ENCODE peak calls at places on chromosomes 4 and X, in eight cellular contexts. One of them, this sample, is unnamed.

GRCh38 chrX:152850465-152850864 is 19.6 kb downstream of the NSDHL start:
- DNase-seq in epithelial cell of proximal tubule: no peak
- DNase-seq in bronchial epithelial cell: no peak
- DNase-seq in astrocyte: no peak
- DNase-seq in GM23338: no peak
- DNase-seq in kidney: no peak
- DNase-seq in dorsolateral prefrontal cortex: no peak
- DNase-seq in tibial artery: no peak
- DNase-seq in this sample: no peak

GRCh38 chr4:107034091-107034698 is 1.9 kb downstream of the DKK2 start:
- DNase-seq in GM23338: peak
- DNase-seq in dorsolateral prefrontal cortex: peak
- DNase-seq in astrocyte: peak
- DNase-seq in kidney: peak
- DNase-seq in epithelial cell of proximal tubule: no peak
- DNase-seq in bronchial epithelial cell: no peak
- DNase-seq in tibial artery: no peak
- DNase-seq in this sample: no peak

GRCh38 chrX:69066966-69067525 is 98.2 kb downstream of the PJA1 start:
- DNase-seq in astrocyte: peak
- DNase-seq in dorsolateral prefrontal cortex: no peak
- DNase-seq in epithelial cell of proximal tubule: no peak
- DNase-seq in tibial artery: no peak
- DNase-seq in GM23338: no peak
- DNase-seq in kidney: no peak
- DNase-seq in bronchial epithelial cell: no peak
- DNase-seq in this sample: no peak

GRCh38 chrX:135389717-135390116 is 32.0 kb upstream of the SMIM10L2A start:
- DNase-seq in tibial artery: no peak
- DNase-seq in kidney: no peak
- DNase-seq in astrocyte: no peak
- DNase-seq in dorsolateral prefrontal cortex: no peak
- DNase-seq in epithelial cell of proximal tubule: peak
- DNase-seq in GM23338: no peak
- DNase-seq in bronchial epithelial cell: peak
- DNase-seq in this sample: no peak

GRCh38 chr4:138090918-138091659 is 151.1 kb downstream of the SLC7A11 start:
- DNase-seq in astrocyte: no peak
- DNase-seq in bronchial epithelial cell: no peak
- DNase-seq in tibial artery: no peak
- DNase-seq in dorsolateral prefrontal cortex: no peak
- DNase-seq in kidney: no peak
- DNase-seq in epithelial cell of proximal tubule: no peak
- DNase-seq in GM23338: no peak
- DNase-seq in this sample: no peak

GRCh38 chr4:24174622-24175021 is 284.8 kb upstream of the PPARGC1A start:
- DNase-seq in kidney: no peak
- DNase-seq in bronchial epithelial cell: peak
- DNase-seq in GM23338: no peak
- DNase-seq in tibial artery: no peak
- DNase-seq in dorsolateral prefrontal cortex: no peak
- DNase-seq in epithelial cell of proximal tubule: peak
- DNase-seq in astrocyte: peak
- DNase-seq in this sample: no peak

GRCh38 chrX:148661035-148661434 is 160.6 kb downstream of the AFF2 start:
- DNase-seq in bronchial epithelial cell: peak
- DNase-seq in GM23338: no peak
- DNase-seq in kidney: no peak
- DNase-seq in tibial artery: no peak
- DNase-seq in epithelial cell of proximal tubule: no peak
- DNase-seq in dorsolateral prefrontal cortex: no peak
- DNase-seq in astrocyte: peak
- DNase-seq in this sample: no peak

GRCh38 chr4:52750819-52751348 is 341 bp downstream of the ERVMER34-1 start:
- DNase-seq in kidney: no peak
- DNase-seq in epithelial cell of proximal tubule: no peak
- DNase-seq in bronchial epithelial cell: peak
- DNase-seq in tibial artery: no peak
- DNase-seq in astrocyte: no peak
- DNase-seq in dorsolateral prefrontal cortex: no peak
- DNase-seq in GM23338: peak
- DNase-seq in this sample: no peak

GRCh38 chr4:127783026-127783769 is 1.1 kb downstream of the HSPA4L start:
- DNase-seq in bronchial epithelial cell: peak
- DNase-seq in dorsolateral prefrontal cortex: peak
- DNase-seq in GM23338: peak
- DNase-seq in epithelial cell of proximal tubule: no peak
- DNase-seq in tibial artery: peak
- DNase-seq in kidney: peak
- DNase-seq in astrocyte: peak
- DNase-seq in this sample: peak

GRCh38 chrX:150503898-150504219 is 64.6 kb upstream of the MTM1 start:
- DNase-seq in dorsolateral prefrontal cortex: no peak
- DNase-seq in astrocyte: no peak
- DNase-seq in GM23338: no peak
- DNase-seq in bronchial epithelial cell: peak
- DNase-seq in tibial artery: no peak
- DNase-seq in epithelial cell of proximal tubule: no peak
- DNase-seq in kidney: no peak
- DNase-seq in this sample: no peak
- TF ChIP-seq CTCF in dorsolateral prefrontal cortex: no peak
- TF ChIP-seq CTCF in astrocyte: no peak
- TF ChIP-seq CTCF in GM23338: no peak
- TF ChIP-seq CTCF in bronchial epithelial cell: peak
- TF ChIP-seq CTCF in tibial artery: no peak
- TF ChIP-seq CTCF in epithelial cell of proximal tubule: peak
- TF ChIP-seq CTCF in kidney: no peak
- TF ChIP-seq CTCF in this sample: no peak

DNA sequence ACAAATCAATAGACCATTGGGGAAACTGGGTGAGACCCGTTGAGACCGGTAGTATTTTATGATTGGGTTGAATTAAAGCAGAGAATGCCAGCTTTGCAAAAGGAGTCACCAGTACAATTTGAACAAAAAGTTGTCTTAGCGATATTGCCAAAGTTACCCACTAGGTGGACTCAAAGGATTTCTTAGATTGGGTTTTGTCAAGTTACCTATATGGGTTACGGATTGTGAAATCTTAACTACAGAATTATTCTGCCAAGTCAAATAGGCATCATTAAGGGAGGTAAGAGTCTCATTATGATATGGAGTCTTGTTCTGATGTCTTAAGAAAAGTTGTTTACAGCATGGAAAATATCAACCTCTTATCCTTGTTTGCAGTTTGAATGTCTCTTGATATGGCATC is 15.0 kb upstream of the CT47A1 start:
- DNase-seq in kidney: no peak
- DNase-seq in epithelial cell of proximal tubule: no peak
- DNase-seq in GM23338: peak
- DNase-seq in dorsolateral prefrontal cortex: no peak
- DNase-seq in bronchial epithelial cell: peak
- DNase-seq in tibial artery: no peak
- DNase-seq in astrocyte: no peak
- DNase-seq in this sample: no peak
- TF ChIP-seq CTCF in kidney: no peak
- TF ChIP-seq CTCF in epithelial cell of proximal tubule: peak
- TF ChIP-seq CTCF in GM23338: peak
- TF ChIP-seq CTCF in dorsolateral prefrontal cortex: peak
- TF ChIP-seq CTCF in bronchial epithelial cell: peak
- TF ChIP-seq CTCF in tibial artery: no peak
- TF ChIP-seq CTCF in astrocyte: peak
- TF ChIP-seq CTCF in this sample: no peak

GRCh38 chr4:141375855-141376254 is 155.2 kb downstream of the ZNF330 start:
- DNase-seq in astrocyte: peak
- DNase-seq in tibial artery: no peak
- DNase-seq in bronchial epithelial cell: peak
- DNase-seq in epithelial cell of proximal tubule: peak
- DNase-seq in dorsolateral prefrontal cortex: no peak
- DNase-seq in kidney: no peak
- DNase-seq in GM23338: peak
- DNase-seq in this sample: no peak
- TF ChIP-seq CTCF in astrocyte: peak
- TF ChIP-seq CTCF in tibial artery: no peak
- TF ChIP-seq CTCF in bronchial epithelial cell: peak
- TF ChIP-seq CTCF in epithelial cell of proximal tubule: peak
- TF ChIP-seq CTCF in dorsolateral prefrontal cortex: no peak
- TF ChIP-seq CTCF in kidney: no peak
- TF ChIP-seq CTCF in GM23338: no peak
- TF ChIP-seq CTCF in this sample: peak

DNA sequence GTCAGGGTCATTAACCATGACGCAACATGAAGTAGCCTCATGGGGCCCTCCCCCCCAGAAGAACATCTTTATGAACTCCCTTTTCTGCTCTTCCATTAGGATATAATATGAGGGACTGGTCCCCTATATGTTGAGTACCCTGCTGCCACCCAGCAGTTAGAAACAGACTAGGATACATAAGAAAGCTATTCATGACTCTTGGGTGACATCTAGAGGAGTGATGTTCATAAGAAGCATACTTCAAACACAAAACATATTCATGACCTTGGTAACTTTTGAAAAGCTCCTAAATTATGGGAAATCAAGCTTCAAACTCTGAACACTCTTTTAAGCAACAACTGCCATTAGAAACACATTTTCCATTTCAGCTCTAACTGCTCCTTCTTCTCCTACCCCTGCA is 155.2 kb upstream of the SPIN4 start:
- DNase-seq in bronchial epithelial cell: peak
- DNase-seq in epithelial cell of proximal tubule: no peak
- DNase-seq in GM23338: peak
- DNase-seq in dorsolateral prefrontal cortex: no peak
- DNase-seq in kidney: no peak
- DNase-seq in astrocyte: peak
- DNase-seq in tibial artery: no peak
- DNase-seq in this sample: no peak
- TF ChIP-seq CTCF in bronchial epithelial cell: peak
- TF ChIP-seq CTCF in epithelial cell of proximal tubule: peak
- TF ChIP-seq CTCF in GM23338: peak
- TF ChIP-seq CTCF in dorsolateral prefrontal cortex: peak
- TF ChIP-seq CTCF in kidney: no peak
- TF ChIP-seq CTCF in astrocyte: peak
- TF ChIP-seq CTCF in tibial artery: no peak
- TF ChIP-seq CTCF in this sample: peak

DNA sequence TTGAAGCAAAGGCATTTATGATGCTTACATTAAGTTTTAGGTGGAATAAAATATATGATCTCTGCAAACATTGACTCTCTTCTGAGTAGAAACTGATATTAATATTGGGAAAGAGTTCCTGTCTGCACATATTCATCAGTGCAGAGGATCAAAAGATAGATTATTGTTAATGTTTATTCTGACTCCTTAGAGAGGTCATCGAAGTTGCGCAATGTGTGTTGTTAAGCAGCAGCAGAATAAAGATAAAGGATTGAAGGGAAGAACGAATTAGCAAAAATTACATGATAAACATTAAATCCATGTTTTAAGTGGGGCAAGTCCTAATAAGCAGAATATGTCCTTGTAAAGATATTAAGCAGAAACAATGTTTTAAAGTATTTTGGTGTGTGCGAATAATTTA is 72.6 kb upstream of the MBNL3 start:
- DNase-seq in GM23338: no peak
- DNase-seq in dorsolateral prefrontal cortex: no peak
- DNase-seq in astrocyte: no peak
- DNase-seq in tibial artery: no peak
- DNase-seq in bronchial epithelial cell: peak
- DNase-seq in kidney: no peak
- DNase-seq in epithelial cell of proximal tubule: no peak
- DNase-seq in this sample: no peak
- TF ChIP-seq CTCF in GM23338: no peak
- TF ChIP-seq CTCF in dorsolateral prefrontal cortex: no peak
- TF ChIP-seq CTCF in astrocyte: no peak
- TF ChIP-seq CTCF in tibial artery: no peak
- TF ChIP-seq CTCF in bronchial epithelial cell: no peak
- TF ChIP-seq CTCF in kidney: no peak
- TF ChIP-seq CTCF in epithelial cell of proximal tubule: no peak
- TF ChIP-seq CTCF in this sample: no peak

GRCh38 chrX:103846395-103846794 is 14.3 kb upstream of the RAB9B start:
- DNase-seq in kidney: no peak
- DNase-seq in epithelial cell of proximal tubule: no peak
- DNase-seq in dorsolateral prefrontal cortex: no peak
- DNase-seq in GM23338: no peak
- DNase-seq in astrocyte: no peak
- DNase-seq in bronchial epithelial cell: peak
- DNase-seq in tibial artery: no peak
- DNase-seq in this sample: no peak

GRCh38 chrX:103849558-103849957 is 17.5 kb upstream of the RAB9B start:
- DNase-seq in astrocyte: no peak
- DNase-seq in GM23338: no peak
- DNase-seq in tibial artery: no peak
- DNase-seq in kidney: no peak
- DNase-seq in bronchial epithelial cell: no peak
- DNase-seq in dorsolateral prefrontal cortex: no peak
- DNase-seq in epithelial cell of proximal tubule: no peak
- DNase-seq in this sample: no peak

GRCh38 chrX:103839404-103839803 is 7.3 kb upstream of the RAB9B start:
- DNase-seq in GM23338: no peak
- DNase-seq in kidney: no peak
- DNase-seq in tibial artery: no peak
- DNase-seq in dorsolateral prefrontal cortex: no peak
- DNase-seq in bronchial epithelial cell: no peak
- DNase-seq in astrocyte: no peak
- DNase-seq in epithelial cell of proximal tubule: no peak
- DNase-seq in this sample: no peak

GRCh38 chrX:103847174-103847870 is 15.3 kb upstream of the RAB9B start:
- DNase-seq in astrocyte: peak
- DNase-seq in dorsolateral prefrontal cortex: no peak
- DNase-seq in kidney: no peak
- DNase-seq in epithelial cell of proximal tubule: no peak
- DNase-seq in bronchial epithelial cell: no peak
- DNase-seq in GM23338: no peak
- DNase-seq in tibial artery: no peak
- DNase-seq in this sample: no peak

GRCh38 chrX:103845165-103845653 is 13.2 kb upstream of the RAB9B start:
- DNase-seq in bronchial epithelial cell: peak
- DNase-seq in tibial artery: peak
- DNase-seq in astrocyte: peak
- DNase-seq in kidney: peak
- DNase-seq in GM23338: peak
- DNase-seq in epithelial cell of proximal tubule: peak
- DNase-seq in dorsolateral prefrontal cortex: peak
- DNase-seq in this sample: peak
- TF ChIP-seq CTCF in bronchial epithelial cell: peak
- TF ChIP-seq CTCF in tibial artery: peak
- TF ChIP-seq CTCF in astrocyte: peak
- TF ChIP-seq CTCF in kidney: peak
- TF ChIP-seq CTCF in GM23338: peak
- TF ChIP-seq CTCF in epithelial cell of proximal tubule: peak
- TF ChIP-seq CTCF in dorsolateral prefrontal cortex: peak
- TF ChIP-seq CTCF in this sample: peak

This sample was measured in heart left ventricle.